ENCODE peak calls at places on chromosomes 2 and 18, in eight cellular contexts. R is breast epithelium, G is tibial nerve, K is spleen, P is ovary, A is uterus, O is IMR-90, I is heart left ventricle. Y is an unnamed sample. For H3K27me3, the result is how much of the 10 kb centered on the place peaks cover.

GRCh38 chr2:70557171-70557838 is 3.7 kb upstream of the TGFA start:
- DNase-seq in R (no peak), G (no peak), K (no peak), P (no peak), A (no peak), O (no peak), I (no peak), Y (peak)

GRCh38 chr18:32393407-32393806 is 77.3 kb downstream of the GAREM1 start:
- DNase-seq in R (no peak), G (no peak), K (no peak), P (no peak), A (no peak), O (no peak), I (no peak), Y (no peak)

GRCh38 chr2:207113403-207113802 is 52.3 kb downstream of the KLF7 start:
- DNase-seq in R (no peak), G (no peak), K (no peak), P (no peak), A (no peak), O (no peak), I (no peak), Y (no peak)

GRCh38 chr2:127014630-127015029 is 92.3 kb downstream of the BIN1 start:
- DNase-seq in R (no peak), G (no peak), K (no peak), P (no peak), A (no peak), O (peak), I (no peak), Y (no peak)

GRCh38 chr2:28055325-28055970 is 164.9 kb downstream of the BABAM2 start:
- DNase-seq in R (no peak), G (no peak), K (no peak), P (no peak), A (no peak), O (peak), I (no peak), Y (no peak)

GRCh38 chr2:215435809-215436704 is at the start of gene FN1:
- DNase-seq in R (peak), G (peak), K (peak), P (peak), A (peak), O (peak), I (peak), Y (peak)

GRCh38 chr2:11583203-11583752 is 49.4 kb downstream of the GREB1 start:
- DNase-seq in R (no peak), G (no peak), K (no peak), P (peak), A (peak), O (peak), I (no peak), Y (peak)

GRCh38 chr2:8171608-8172007 is 510.2 kb upstream of the ID2 start:
- DNase-seq in R (no peak), G (no peak), K (no peak), P (no peak), A (peak), O (no peak), I (no peak), Y (no peak)

GRCh38 chr18:494602-494983 is 5.9 kb downstream of the COLEC12 start:
- DNase-seq in R (no peak), G (no peak), K (no peak), P (no peak), A (no peak), O (peak), I (no peak), Y (no peak)

GRCh38 chr2:200264631-200265030 is 41.9 kb upstream of the SPATS2L start:
- DNase-seq in R (no peak), G (no peak), K (no peak), P (no peak), A (no peak), O (no peak), I (no peak), Y (no peak)

GRCh38 chr2:113217455-113218282 is 43.9 kb downstream of the PSD4 start:
- DNase-seq in R (no peak), G (no peak), K (no peak), P (no peak), A (no peak), O (no peak), I (peak), Y (peak)

GRCh38 chr2:226837787-226838603 is 2.1 kb downstream of the RHBDD1 start:
- DNase-seq in R (no peak), G (no peak), K (no peak), P (no peak), A (no peak), O (no peak), I (no peak), Y (no peak)

GRCh38 chr2:226837334-226837733 is 1.5 kb downstream of the RHBDD1 start:
- DNase-seq in R (no peak), G (no peak), K (no peak), P (no peak), A (no peak), O (no peak), I (no peak), Y (no peak)

GRCh38 chr2:226836548-226836885 is 663 bp downstream of the RHBDD1 start:
- DNase-seq in R (no peak), G (no peak), K (no peak), P (no peak), A (no peak), O (no peak), I (no peak), Y (no peak)

GRCh38 chr2:226835420-226835795 is 446 bp upstream of the RHBDD1 start:
- DNase-seq in R (peak), G (no peak), K (peak), P (no peak), A (no peak), O (peak), I (peak), Y (no peak)

DNA sequence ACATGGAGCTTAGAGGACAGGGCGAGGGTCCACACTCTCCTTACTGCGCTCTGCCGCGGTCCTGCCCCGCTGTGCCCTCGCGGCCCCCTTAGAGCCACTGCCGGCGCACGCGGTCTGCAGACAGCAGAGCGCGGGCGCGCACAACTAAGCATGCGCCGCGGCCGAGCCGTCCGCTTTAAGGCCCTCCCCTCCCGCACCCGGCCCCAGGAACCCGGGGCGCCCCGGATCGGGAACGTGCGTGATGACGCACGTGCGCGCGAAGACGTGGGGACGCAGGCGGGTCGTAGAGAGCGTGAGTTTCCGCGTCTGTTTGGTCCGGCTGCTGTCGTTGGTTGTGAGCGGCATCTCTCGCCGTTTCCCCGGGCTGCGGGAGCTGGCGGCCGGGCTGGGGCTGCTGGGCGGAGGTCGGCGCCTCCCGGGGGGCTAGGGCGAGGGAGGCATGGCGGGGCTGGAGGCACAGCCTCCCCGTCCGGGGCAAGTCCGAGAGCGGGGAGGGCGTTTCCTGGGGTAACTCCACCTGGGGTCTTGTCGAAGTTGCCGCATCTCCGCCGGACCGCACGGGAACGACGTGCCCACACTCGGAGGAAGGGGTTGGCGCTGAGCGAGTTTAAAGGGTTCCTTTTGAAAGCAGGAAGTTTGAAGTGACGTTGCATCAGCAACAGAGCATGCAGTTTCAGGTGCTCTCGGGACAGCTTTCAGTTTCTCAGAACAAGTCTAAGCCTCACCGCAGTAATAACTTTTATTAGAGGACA is at the start of gene RHBDD1:
- DNase-seq in R (peak), G (peak), K (peak), P (peak), A (peak), O (peak), I (peak), Y (peak)
- TF ChIP-seq POLR2A in R (no peak), G (peak), K (peak), P (peak), A (peak), O (peak), I (peak), Y (peak)

DNA sequence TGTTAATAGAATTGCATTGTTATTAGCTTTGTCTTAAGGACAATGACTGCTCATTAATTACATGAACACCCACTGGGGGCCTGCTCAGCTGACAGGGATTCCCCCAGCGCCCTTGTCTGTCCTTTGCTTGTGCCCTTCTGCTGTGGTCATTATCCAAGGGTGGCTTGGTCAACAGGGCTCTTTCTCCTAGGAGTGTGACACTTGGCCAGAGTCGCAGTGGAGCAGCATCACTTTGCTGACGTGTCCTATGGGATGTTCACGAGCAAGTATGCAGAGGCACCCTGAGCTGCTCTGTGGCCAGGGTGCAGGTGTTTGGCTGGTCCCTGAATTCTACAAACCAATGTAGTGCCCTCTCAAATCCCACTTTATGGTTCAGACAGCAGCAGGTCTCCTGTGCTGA is 46.0 kb downstream of the PTGR3 start:
- DNase-seq in R (no peak), G (no peak), K (no peak), P (no peak), A (no peak), O (no peak), I (no peak), Y (no peak)
- H3K27me3 ChIP-seq in R (under half), G (under half), K (under half), P (under half), A (under half), O (under half), I (under half), Y (under half)

GRCh38 chr2:197058777-197059176 is 132.3 kb upstream of the PGAP1 start:
- DNase-seq in R (no peak), G (no peak), K (no peak), P (no peak), A (no peak), O (no peak), I (no peak), Y (no peak)

GRCh38 chr2:197057946-197058345 is 131.4 kb upstream of the PGAP1 start:
- DNase-seq in R (no peak), G (no peak), K (no peak), P (no peak), A (no peak), O (no peak), I (no peak), Y (no peak)

GRCh38 chr2:197052371-197052770 is 125.9 kb upstream of the PGAP1 start:
- DNase-seq in R (no peak), G (no peak), K (no peak), P (no peak), A (no peak), O (no peak), I (no peak), Y (no peak)

GRCh38 chr2:197054437-197054836 is 127.9 kb upstream of the PGAP1 start:
- DNase-seq in R (no peak), G (no peak), K (no peak), P (no peak), A (no peak), O (no peak), I (no peak), Y (no peak)

DNA sequence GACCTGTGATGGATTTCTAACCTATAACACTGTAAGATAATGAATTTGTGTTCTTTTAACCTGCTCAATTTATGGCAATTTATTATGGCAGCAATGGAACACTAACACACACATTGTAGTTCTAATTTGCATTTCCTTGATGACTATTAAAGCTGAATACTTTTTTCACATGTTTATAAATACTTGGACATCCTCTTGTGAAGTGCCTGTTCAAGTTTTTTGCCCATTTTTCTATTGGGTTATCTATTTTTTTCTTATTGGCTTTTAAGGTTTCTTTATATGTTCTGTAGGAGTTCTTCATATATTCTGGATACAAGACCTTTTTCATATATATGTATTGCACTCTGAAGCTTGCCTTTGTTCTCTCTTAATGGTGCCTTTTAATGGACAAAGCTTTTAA is 128.5 kb upstream of the PGAP1 start:
- DNase-seq in R (no peak), G (no peak), K (no peak), P (no peak), A (no peak), O (no peak), I (no peak), Y (no peak)
- TF ChIP-seq CTCF in R (no peak), G (no peak), K (no peak), P (no peak), A (no peak), O (no peak), I (no peak), Y (no peak)

DNA sequence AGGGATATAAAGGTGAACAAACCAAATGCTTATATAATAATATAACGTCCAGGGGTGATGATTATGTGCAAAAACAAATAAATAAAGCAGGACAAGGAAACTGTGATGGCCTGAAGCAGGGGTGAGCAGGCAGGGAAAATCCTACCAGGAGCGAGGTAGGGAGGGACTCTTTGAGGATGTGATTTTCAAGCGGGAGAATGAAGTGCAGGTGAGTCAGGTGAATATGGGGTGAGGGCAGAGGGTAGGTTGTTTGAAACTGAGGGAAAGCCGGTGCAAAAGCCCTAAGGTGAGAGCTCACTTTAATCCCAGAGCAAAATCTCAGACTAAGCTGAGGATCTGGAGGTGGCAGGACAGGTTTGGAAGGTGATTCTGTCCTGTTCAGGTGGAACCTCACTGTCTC is 40.7 kb downstream of the CYP26B1 start:
- DNase-seq in R (no peak), G (no peak), K (no peak), P (no peak), A (no peak), O (no peak), I (no peak), Y (no peak)
- TF ChIP-seq POLR2A in R (no peak), G (no peak), K (no peak), P (no peak), A (no peak), O (no peak), I (no peak), Y (no peak)

DNA sequence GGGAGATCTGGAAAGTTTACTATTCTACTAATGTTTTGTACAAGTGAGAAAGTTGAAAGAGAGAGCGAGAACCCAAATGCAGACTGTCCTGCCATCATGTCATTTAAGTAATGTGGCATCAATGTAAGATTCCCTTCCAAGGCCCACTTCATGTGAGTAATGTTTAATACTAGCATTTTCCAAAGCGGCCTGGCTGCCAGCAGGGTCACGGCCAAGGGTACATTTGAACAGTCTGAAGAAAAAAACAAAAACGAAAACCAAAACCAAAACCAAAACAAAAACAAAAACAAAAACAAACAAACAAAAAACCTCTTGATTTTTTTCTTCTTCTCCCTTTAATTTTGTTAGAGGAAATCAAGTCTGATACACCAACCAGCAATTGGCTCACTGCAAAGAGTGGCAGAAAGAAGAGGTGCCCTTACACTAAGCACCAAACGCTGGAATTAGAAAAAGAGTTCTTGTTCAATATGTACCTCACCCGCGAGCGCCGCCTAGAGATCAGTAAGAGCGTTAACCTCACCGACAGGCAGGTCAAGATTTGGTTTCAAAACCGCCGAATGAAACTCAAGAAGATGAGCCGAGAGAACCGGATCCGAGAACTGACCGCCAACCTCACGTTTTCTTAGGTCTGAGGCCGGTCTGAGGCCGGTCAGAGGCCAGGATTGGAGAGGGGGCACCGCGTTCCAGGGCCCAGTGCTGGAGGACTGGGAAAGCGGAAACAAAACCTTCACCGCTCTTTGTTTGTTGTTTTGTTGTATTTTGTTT is 2.2 kb downstream of the HOXD10 start:
- DNase-seq in R (no peak), G (no peak), K (no peak), P (no peak), A (peak), O (no peak), I (no peak), Y (no peak)
- H3K27me3 ChIP-seq in R (under half), G (half or more), K (half or more), P (under half), A (under half), O (half or more), I (half or more), Y (under half)

GRCh38 chr18:63848159-63848558 is 39.3 kb upstream of the SERPINB2 start:
- DNase-seq in R (no peak), G (no peak), K (no peak), P (no peak), A (no peak), O (peak), I (no peak), Y (no peak)

GRCh38 chr18:63844254-63844653 is 43.3 kb upstream of the SERPINB2 start:
- DNase-seq in R (no peak), G (no peak), K (no peak), P (no peak), A (no peak), O (peak), I (no peak), Y (no peak)

GRCh38 chr18:63850636-63851035 is 36.9 kb upstream of the SERPINB2 start:
- DNase-seq in R (no peak), G (no peak), K (no peak), P (no peak), A (no peak), O (no peak), I (no peak), Y (no peak)

GRCh38 chr18:63850010-63850409 is 37.5 kb upstream of the SERPINB2 start:
- DNase-seq in R (no peak), G (no peak), K (no peak), P (no peak), A (no peak), O (peak), I (no peak), Y (no peak)
- TF ChIP-seq CTCF in R (no peak), G (no peak), K (no peak), P (no peak), A (no peak), O (peak), I (no peak), Y (no peak)

GRCh38 chr2:102033028-102033749 is 41.4 kb downstream of the IL1R2 start:
- DNase-seq in R (peak), G (no peak), K (peak), P (peak), A (peak), O (peak), I (peak), Y (peak)
- TF ChIP-seq POLR2A in R (no peak), G (no peak), K (no peak), P (no peak), A (no peak), O (no peak), I (no peak), Y (peak)

DNA sequence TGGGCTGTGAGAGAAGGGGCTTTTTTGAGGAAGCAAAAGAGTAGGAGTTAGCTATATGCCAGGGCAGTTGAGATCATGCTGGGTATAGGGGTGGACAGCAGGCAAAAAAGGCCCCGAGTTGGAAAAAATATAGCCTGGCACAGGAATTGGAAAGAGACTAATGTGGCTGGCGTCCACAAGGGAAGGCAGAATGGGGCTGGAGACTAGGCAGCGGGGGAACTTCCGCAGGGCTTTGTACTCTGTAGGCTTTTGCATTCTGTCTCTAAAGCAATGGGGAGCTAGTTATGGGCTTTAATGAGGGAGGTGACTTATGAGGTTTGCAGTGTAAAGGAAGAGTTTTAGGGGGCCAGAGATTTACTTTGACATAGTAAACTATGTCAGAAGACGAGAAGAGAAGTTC is 57.4 kb upstream of the ACVR1 start:
- DNase-seq in R (no peak), G (no peak), K (no peak), P (no peak), A (no peak), O (no peak), I (no peak), Y (no peak)
- H3K27me3 ChIP-seq in R (under half), G (under half), K (under half), P (under half), A (under half), O (under half), I (under half), Y (under half)

DNA sequence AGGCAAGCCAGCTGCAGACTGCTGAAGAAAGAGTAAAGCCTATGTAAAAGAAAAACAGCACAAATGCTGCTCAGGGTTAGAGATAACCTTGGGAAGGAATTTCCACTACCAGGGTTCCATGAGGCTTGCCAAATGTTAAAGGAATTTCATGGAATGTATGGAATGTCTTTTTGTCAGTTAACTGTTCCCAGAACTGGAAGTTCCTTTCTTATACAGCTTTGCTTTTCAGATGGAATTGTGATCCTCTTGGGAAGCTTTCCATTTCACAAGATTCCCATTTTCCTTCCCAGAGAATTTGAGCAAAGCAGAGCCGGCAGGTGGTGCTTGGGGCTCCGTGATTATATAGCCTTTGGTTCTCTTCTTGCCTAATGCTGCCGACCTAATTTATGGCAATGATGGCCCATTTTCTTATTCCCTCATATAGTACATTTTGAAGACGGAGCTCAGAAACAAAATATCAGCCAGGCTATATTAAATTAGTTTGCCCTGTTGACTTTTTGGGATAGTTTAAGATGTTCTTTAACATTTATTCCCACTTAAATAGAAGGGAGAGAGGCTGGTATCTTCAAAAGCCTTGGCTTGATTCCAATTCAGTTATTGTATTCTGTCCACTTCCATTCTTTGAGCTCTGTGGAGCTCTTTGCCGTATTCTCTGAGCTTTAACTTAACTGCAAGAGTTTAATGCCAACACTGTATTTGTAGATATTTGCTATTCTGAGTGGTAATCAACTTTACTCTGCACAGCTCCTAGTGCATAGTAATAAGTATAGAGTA is 162.3 kb downstream of the PHLPP1 start:
- DNase-seq in R (no peak), G (no peak), K (no peak), P (no peak), A (no peak), O (peak), I (no peak), Y (no peak)
- TF ChIP-seq CTCF in R (no peak), G (no peak), K (no peak), P (no peak), A (no peak), O (peak), I (no peak), Y (no peak)

Y was measured in body of pancreas.